ENCODE peak calls at places on chromosomes 12 and 14, in five cellular contexts. W is lower leg skin, E is lower lobe of right lung, U is bronchial epithelial cell, F is HL-60. Q is an unnamed sample.
A peak's percentile ranks its signal among the peaks of the same experiment; 100 is the strongest.

GRCh38 chr12:58443981-58444371 is 476.3 kb downstream of the LRIG3 start:
- DNase-seq in W (no peak), E (no peak), U (peak; percentile 10), F (no peak), Q (no peak)

GRCh38 chr12:53955036-53955775 is 503 bp downstream of the HOXC12 start:
- DNase-seq in W (no peak), E (no peak), U (no peak), F (no peak), Q (peak; percentile 24)

GRCh38 chr14:93037354-93037753 is 78.4 kb downstream of the ITPK1 start:
- DNase-seq in W (no peak), E (no peak), U (no peak), F (no peak), Q (no peak)

GRCh38 chr12:16913832-16914490 is 308.0 kb upstream of the LMO3 start:
- DNase-seq in W (no peak), E (no peak), U (peak; percentile 87), F (no peak), Q (no peak)

GRCh38 chr12:16076553-16076952 is 165.4 kb downstream of the DERA start:
- DNase-seq in W (no peak), E (no peak), U (peak; percentile 61), F (peak; percentile 59), Q (no peak)

GRCh38 chr14:78196323-78196722 is 26.1 kb downstream of the NRXN3 start:
- DNase-seq in W (no peak), E (no peak), U (no peak), F (no peak), Q (no peak)

GRCh38 chr14:92513966-92514843 is 624 bp downstream of the RIN3 start:
- DNase-seq in W (no peak), E (peak; percentile 57), U (no peak), F (no peak), Q (no peak)

GRCh38 chr12:124476011-124476400 is 91.4 kb downstream of the NCOR2 start:
- DNase-seq in W (no peak), E (no peak), U (no peak), F (no peak), Q (no peak)

GRCh38 chr14:74983343-74983742 is 19.4 kb upstream of the EIF2B2 start:
- DNase-seq in W (no peak), E (no peak), U (peak; percentile 97), F (no peak), Q (no peak)

GRCh38 chr14:106506901-106507305 is 980.5 kb downstream of the TMEM121 start:
- DNase-seq in W (no peak), E (no peak), U (no peak), F (no peak), Q (no peak)

GRCh38 chr14:37116933-37117844 is 55.2 kb downstream of the SLC25A21 start:
- DNase-seq in W (no peak), E (no peak), U (peak; percentile 92), F (no peak), Q (no peak)

GRCh38 chr14:44316647-44317432 is 190.2 kb downstream of the FSCB start:
- DNase-seq in W (peak; percentile 15), E (no peak), U (peak; percentile 99), F (peak; percentile 7), Q (no peak)

GRCh38 chr14:56002876-56003625 is 115.2 kb upstream of the PELI2 start:
- DNase-seq in W (no peak), E (no peak), U (no peak), F (no peak), Q (no peak)

GRCh38 chr12:13278249-13278787 is 81.8 kb downstream of the EMP1 start:
- DNase-seq in W (peak; percentile 30), E (peak; percentile 78), U (peak; percentile 20), F (peak; percentile 18), Q (peak; percentile 50)

GRCh38 chr12:89080797-89081470 is 271.4 kb downstream of the DUSP6 start:
- DNase-seq in W (no peak), E (no peak), U (peak; percentile 41), F (no peak), Q (no peak)

GRCh38 chr12:12357697-12358476 is 1.0 kb downstream of the BORCS5 start:
- DNase-seq in W (no peak), E (no peak), U (no peak), F (peak; percentile 18), Q (no peak)

GRCh38 chr12:55934343-55934742 is 3.4 kb downstream of the DGKA start:
- DNase-seq in W (no peak), E (no peak), U (no peak), F (no peak), Q (no peak)

DNA sequence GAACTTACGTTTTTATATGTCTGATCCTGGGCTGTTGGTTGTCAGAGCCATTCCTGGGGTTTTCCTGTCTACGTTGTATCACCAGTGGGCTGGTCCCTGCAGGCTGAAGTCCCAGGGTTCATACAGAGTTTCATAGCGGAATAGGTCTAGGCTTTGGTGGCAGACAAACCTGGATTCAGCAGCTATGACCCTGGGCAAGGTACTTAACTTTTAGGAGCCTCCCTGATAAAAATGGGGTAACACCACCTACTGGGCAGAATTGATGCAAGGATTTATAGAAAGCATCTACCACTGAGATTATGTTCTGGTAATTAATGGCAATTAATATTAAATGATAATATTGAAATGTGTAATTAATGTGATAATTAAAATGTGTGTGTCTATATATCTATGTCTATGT is 141.2 kb downstream of the SYNE2 start:
- DNase-seq in W (no peak), E (no peak), U (peak; percentile 21), F (no peak), Q (no peak)
- TF ChIP-seq CTCF in W (no peak), E (no peak), U (peak; percentile 2), F (no peak), Q (no peak)

GRCh38 chr12:818733-819132 is 66.4 kb downstream of the WNK1 start:
- DNase-seq in W (no peak), E (no peak), U (peak; percentile 20), F (no peak), Q (no peak)
- TF ChIP-seq CTCF in W (no peak), E (no peak), U (no peak), F (no peak), Q (peak; percentile 24)

GRCh38 chr12:108060910-108061309 is 68.2 kb upstream of the WSCD2 start:
- DNase-seq in W (no peak), E (no peak), U (no peak), F (no peak), Q (no peak)

GRCh38 chr12:108060054-108060453 is 69.0 kb upstream of the WSCD2 start:
- DNase-seq in W (no peak), E (no peak), U (no peak), F (no peak), Q (no peak)

GRCh38 chr12:108066583-108067234 is 62.4 kb upstream of the WSCD2 start:
- DNase-seq in W (no peak), E (no peak), U (no peak), F (no peak), Q (no peak)

GRCh38 chr12:108065061-108065460 is 64.0 kb upstream of the WSCD2 start:
- DNase-seq in W (no peak), E (no peak), U (no peak), F (no peak), Q (no peak)

DNA sequence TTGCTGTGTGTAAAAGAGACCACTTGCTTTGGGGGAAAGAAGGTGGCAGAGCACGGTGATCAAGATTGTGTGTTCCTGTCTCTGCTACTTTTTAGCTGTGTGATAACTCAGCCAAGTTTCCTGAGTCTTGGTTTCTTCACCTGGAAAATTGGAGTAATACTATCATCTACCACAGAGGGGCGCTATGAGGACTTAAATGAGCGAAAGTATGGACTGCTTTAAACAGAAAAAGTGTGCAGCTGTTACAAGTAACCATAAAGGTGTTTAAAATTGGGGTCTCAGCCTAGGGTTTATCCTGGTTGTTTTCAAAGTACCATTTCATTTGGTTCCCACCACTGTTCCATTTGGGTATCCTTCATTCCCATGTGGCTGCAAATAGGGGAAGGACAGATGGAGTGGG is 65.9 kb upstream of the WSCD2 start:
- DNase-seq in W (no peak), E (no peak), U (peak; percentile 4), F (no peak), Q (no peak)
- TF ChIP-seq CTCF in W (no peak), E (no peak), U (peak; percentile 8), F (no peak), Q (peak; percentile 53)

GRCh38 chr12:109896188-109896587 is 3.9 kb upstream of the TCHP start:
- DNase-seq in W (no peak), E (no peak), U (no peak), F (no peak), Q (no peak)

GRCh38 chr12:109893250-109893995 is 6.7 kb upstream of the TCHP start:
- DNase-seq in W (no peak), E (no peak), U (no peak), F (peak; percentile 39), Q (no peak)

GRCh38 chr12:109894939-109895338 is 5.1 kb upstream of the TCHP start:
- DNase-seq in W (no peak), E (peak; percentile 15), U (no peak), F (no peak), Q (no peak)

GRCh38 chr12:109899783-109900751 is at the start of gene TCHP:
- DNase-seq in W (peak; percentile 85), E (peak; percentile 91), U (peak; percentile 82), F (peak; percentile 91), Q (peak; percentile 86)

DNA sequence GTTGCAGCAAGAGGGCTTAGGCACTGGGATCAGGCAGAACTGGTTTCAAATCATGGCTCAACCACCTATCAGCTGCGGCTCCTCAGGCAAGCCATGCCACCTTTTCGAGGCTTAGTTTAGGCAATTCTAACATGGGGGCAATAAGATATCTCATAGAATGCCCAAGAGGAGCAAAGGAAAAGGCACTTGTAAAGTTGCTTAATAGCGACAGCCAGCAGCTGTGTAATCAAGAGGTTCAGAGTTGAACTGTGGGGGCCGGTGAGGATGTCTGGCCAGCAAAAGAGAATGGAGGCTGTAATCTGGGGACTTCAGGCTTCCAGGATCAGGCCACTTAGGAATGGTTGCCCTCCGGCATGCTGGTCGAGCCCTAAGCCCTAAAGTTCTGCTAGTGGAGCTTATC is 3.0 kb upstream of the TCHP start:
- DNase-seq in W (no peak), E (no peak), U (no peak), F (no peak), Q (no peak)
- TF ChIP-seq CTCF in W (no peak), E (no peak), U (no peak), F (no peak), Q (no peak)

DNA sequence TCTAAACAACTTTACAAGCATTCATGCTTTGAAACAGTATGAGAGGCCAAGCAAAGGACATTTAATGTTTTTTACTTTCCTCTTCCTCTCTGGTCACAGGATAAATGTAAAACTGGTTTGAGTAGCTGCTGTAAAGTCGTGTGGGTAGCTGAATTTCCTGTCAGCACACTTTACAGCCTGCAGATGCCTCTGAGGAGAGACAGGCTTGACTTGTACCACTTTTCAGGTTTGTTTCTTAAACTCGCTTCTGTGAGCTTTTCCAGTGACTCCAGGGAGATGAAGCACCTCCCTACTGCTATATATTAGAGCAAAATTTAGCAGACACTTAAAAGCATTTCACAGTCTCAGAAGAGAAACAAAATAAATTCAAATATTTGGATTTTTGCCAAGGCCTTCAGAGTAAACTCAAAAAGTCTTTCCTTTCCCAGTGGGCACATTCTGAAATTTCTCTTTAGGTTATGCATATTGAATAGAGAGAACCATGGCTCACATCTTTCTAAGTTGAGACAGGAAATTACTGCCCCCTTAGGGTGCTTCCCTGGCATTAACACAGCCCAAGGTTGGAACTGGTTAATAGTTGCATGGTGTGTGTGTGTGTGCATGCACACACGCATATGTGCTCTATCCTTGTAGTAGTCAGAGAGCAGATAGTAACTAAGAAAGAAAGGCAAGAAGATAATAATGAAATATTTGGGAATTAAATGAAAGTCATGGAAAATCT is 557.3 kb upstream of the MIS18BP1 start:
- DNase-seq in W (no peak), E (no peak), U (peak; percentile 39), F (no peak), Q (no peak)
- TF ChIP-seq CTCF in W (no peak), E (peak; percentile 11), U (peak; percentile 62), F (no peak), Q (no peak)